ENCODE peak calls at places on chromosome 1, in ten cellular contexts. One of them, this sample, is unnamed.

GRCh38 chr1:84541679-84542078 is 32.6 kb downstream of the CTBS start:
- DNase-seq in WERI-Rb-1: no peak
- DNase-seq in astrocyte of the spinal cord: no peak
- DNase-seq in sigmoid colon: no peak
- DNase-seq in CD4-positive, alpha-beta T cell: no peak
- DNase-seq in nephron progenitor cell: no peak
- DNase-seq in CD8-positive, alpha-beta T cell: no peak
- DNase-seq in thoracic aorta: no peak
- DNase-seq in GM20000: no peak
- DNase-seq in IMR-90: no peak
- DNase-seq in this sample: no peak

GRCh38 chr1:21673277-21673780 is 4.2 kb upstream of the RAP1GAP start:
- DNase-seq in WERI-Rb-1: no peak
- DNase-seq in astrocyte of the spinal cord: peak
- DNase-seq in sigmoid colon: peak
- DNase-seq in CD4-positive, alpha-beta T cell: no peak
- DNase-seq in nephron progenitor cell: no peak
- DNase-seq in CD8-positive, alpha-beta T cell: no peak
- DNase-seq in thoracic aorta: no peak
- DNase-seq in GM20000: no peak
- DNase-seq in IMR-90: peak
- DNase-seq in this sample: no peak

GRCh38 chr1:187877220-187877619 is 1048.5 kb downstream of the PLA2G4A start:
- DNase-seq in WERI-Rb-1: no peak
- DNase-seq in astrocyte of the spinal cord: no peak
- DNase-seq in sigmoid colon: no peak
- DNase-seq in CD4-positive, alpha-beta T cell: no peak
- DNase-seq in nephron progenitor cell: no peak
- DNase-seq in CD8-positive, alpha-beta T cell: no peak
- DNase-seq in thoracic aorta: no peak
- DNase-seq in GM20000: no peak
- DNase-seq in IMR-90: no peak
- DNase-seq in this sample: no peak

GRCh38 chr1:177077006-177077405 is 87.5 kb downstream of the ASTN1 start:
- DNase-seq in WERI-Rb-1: no peak
- DNase-seq in astrocyte of the spinal cord: no peak
- DNase-seq in sigmoid colon: no peak
- DNase-seq in CD4-positive, alpha-beta T cell: no peak
- DNase-seq in nephron progenitor cell: no peak
- DNase-seq in CD8-positive, alpha-beta T cell: no peak
- DNase-seq in thoracic aorta: no peak
- DNase-seq in GM20000: no peak
- DNase-seq in IMR-90: no peak
- DNase-seq in this sample: no peak

GRCh38 chr1:101567582-101568189 is 330.9 kb downstream of the S1PR1 start:
- DNase-seq in WERI-Rb-1: peak
- DNase-seq in astrocyte of the spinal cord: peak
- DNase-seq in sigmoid colon: no peak
- DNase-seq in CD4-positive, alpha-beta T cell: peak
- DNase-seq in nephron progenitor cell: peak
- DNase-seq in CD8-positive, alpha-beta T cell: peak
- DNase-seq in thoracic aorta: no peak
- DNase-seq in GM20000: peak
- DNase-seq in IMR-90: peak
- DNase-seq in this sample: no peak

GRCh38 chr1:8155528-8156186 is 129.5 kb upstream of the ERRFI1 start:
- DNase-seq in WERI-Rb-1: no peak
- DNase-seq in astrocyte of the spinal cord: peak
- DNase-seq in sigmoid colon: no peak
- DNase-seq in CD4-positive, alpha-beta T cell: no peak
- DNase-seq in nephron progenitor cell: no peak
- DNase-seq in CD8-positive, alpha-beta T cell: no peak
- DNase-seq in thoracic aorta: no peak
- DNase-seq in GM20000: no peak
- DNase-seq in IMR-90: peak
- DNase-seq in this sample: no peak

GRCh38 chr1:54763814-54764131 is 550 bp downstream of the PARS2 start:
- DNase-seq in WERI-Rb-1: no peak
- DNase-seq in astrocyte of the spinal cord: no peak
- DNase-seq in sigmoid colon: no peak
- DNase-seq in CD4-positive, alpha-beta T cell: no peak
- DNase-seq in nephron progenitor cell: no peak
- DNase-seq in CD8-positive, alpha-beta T cell: no peak
- DNase-seq in thoracic aorta: no peak
- DNase-seq in GM20000: no peak
- DNase-seq in IMR-90: no peak
- DNase-seq in this sample: no peak

GRCh38 chr1:151819227-151819835 is 12.3 kb downstream of the RORC start:
- DNase-seq in WERI-Rb-1: no peak
- DNase-seq in astrocyte of the spinal cord: no peak
- DNase-seq in sigmoid colon: no peak
- DNase-seq in CD4-positive, alpha-beta T cell: no peak
- DNase-seq in nephron progenitor cell: no peak
- DNase-seq in CD8-positive, alpha-beta T cell: no peak
- DNase-seq in thoracic aorta: no peak
- DNase-seq in GM20000: no peak
- DNase-seq in IMR-90: no peak
- DNase-seq in this sample: no peak

GRCh38 chr1:115829023-115829674 is 11.8 kb downstream of the NHLH2 start:
- DNase-seq in WERI-Rb-1: peak
- DNase-seq in astrocyte of the spinal cord: peak
- DNase-seq in sigmoid colon: peak
- DNase-seq in CD4-positive, alpha-beta T cell: no peak
- DNase-seq in nephron progenitor cell: no peak
- DNase-seq in CD8-positive, alpha-beta T cell: no peak
- DNase-seq in thoracic aorta: no peak
- DNase-seq in GM20000: no peak
- DNase-seq in IMR-90: peak
- DNase-seq in this sample: peak

GRCh38 chr1:171257207-171258052 is 9.1 kb downstream of the FMO1 start:
- DNase-seq in WERI-Rb-1: no peak
- DNase-seq in astrocyte of the spinal cord: no peak
- DNase-seq in sigmoid colon: peak
- DNase-seq in CD4-positive, alpha-beta T cell: no peak
- DNase-seq in nephron progenitor cell: no peak
- DNase-seq in CD8-positive, alpha-beta T cell: no peak
- DNase-seq in thoracic aorta: no peak
- DNase-seq in GM20000: no peak
- DNase-seq in IMR-90: no peak
- DNase-seq in this sample: peak

GRCh38 chr1:109882288-109883245 is 28.1 kb upstream of the CSF1 start:
- DNase-seq in WERI-Rb-1: no peak
- DNase-seq in astrocyte of the spinal cord: no peak
- DNase-seq in sigmoid colon: no peak
- DNase-seq in CD4-positive, alpha-beta T cell: no peak
- DNase-seq in nephron progenitor cell: no peak
- DNase-seq in CD8-positive, alpha-beta T cell: no peak
- DNase-seq in thoracic aorta: no peak
- DNase-seq in GM20000: no peak
- DNase-seq in IMR-90: no peak
- DNase-seq in this sample: no peak

GRCh38 chr1:241109039-241109438 is 248.0 kb downstream of the RGS7 start:
- DNase-seq in WERI-Rb-1: no peak
- DNase-seq in astrocyte of the spinal cord: no peak
- DNase-seq in sigmoid colon: no peak
- DNase-seq in CD4-positive, alpha-beta T cell: no peak
- DNase-seq in nephron progenitor cell: no peak
- DNase-seq in CD8-positive, alpha-beta T cell: no peak
- DNase-seq in thoracic aorta: no peak
- DNase-seq in GM20000: no peak
- DNase-seq in IMR-90: no peak
- DNase-seq in this sample: no peak

GRCh38 chr1:160371346-160371631 is 4.4 kb downstream of the NHLH1 start:
- DNase-seq in WERI-Rb-1: no peak
- DNase-seq in astrocyte of the spinal cord: no peak
- DNase-seq in sigmoid colon: no peak
- DNase-seq in CD4-positive, alpha-beta T cell: no peak
- DNase-seq in nephron progenitor cell: no peak
- DNase-seq in CD8-positive, alpha-beta T cell: no peak
- DNase-seq in thoracic aorta: no peak
- DNase-seq in GM20000: no peak
- DNase-seq in IMR-90: no peak
- DNase-seq in this sample: no peak

GRCh38 chr1:2951856-2952255 is 69.4 kb upstream of the ACTRT2 start:
- DNase-seq in WERI-Rb-1: no peak
- DNase-seq in astrocyte of the spinal cord: no peak
- DNase-seq in sigmoid colon: peak
- DNase-seq in CD4-positive, alpha-beta T cell: no peak
- DNase-seq in nephron progenitor cell: no peak
- DNase-seq in CD8-positive, alpha-beta T cell: no peak
- DNase-seq in thoracic aorta: no peak
- DNase-seq in GM20000: no peak
- DNase-seq in IMR-90: no peak
- DNase-seq in this sample: no peak

GRCh38 chr1:34779962-34780361 is 1.1 kb upstream of the GJB3 start:
- DNase-seq in WERI-Rb-1: no peak
- DNase-seq in astrocyte of the spinal cord: no peak
- DNase-seq in sigmoid colon: peak
- DNase-seq in CD4-positive, alpha-beta T cell: no peak
- DNase-seq in nephron progenitor cell: no peak
- DNase-seq in CD8-positive, alpha-beta T cell: no peak
- DNase-seq in thoracic aorta: no peak
- DNase-seq in GM20000: no peak
- DNase-seq in IMR-90: no peak
- DNase-seq in this sample: no peak

GRCh38 chr1:34779526-34779925 is 1.5 kb upstream of the GJB3 start:
- DNase-seq in WERI-Rb-1: no peak
- DNase-seq in astrocyte of the spinal cord: no peak
- DNase-seq in sigmoid colon: peak
- DNase-seq in CD4-positive, alpha-beta T cell: no peak
- DNase-seq in nephron progenitor cell: no peak
- DNase-seq in CD8-positive, alpha-beta T cell: no peak
- DNase-seq in thoracic aorta: no peak
- DNase-seq in GM20000: no peak
- DNase-seq in IMR-90: no peak
- DNase-seq in this sample: no peak

GRCh38 chr1:34781071-34781843 is at the start of gene GJB3:
- DNase-seq in WERI-Rb-1: no peak
- DNase-seq in astrocyte of the spinal cord: no peak
- DNase-seq in sigmoid colon: peak
- DNase-seq in CD4-positive, alpha-beta T cell: no peak
- DNase-seq in nephron progenitor cell: peak
- DNase-seq in CD8-positive, alpha-beta T cell: no peak
- DNase-seq in thoracic aorta: no peak
- DNase-seq in GM20000: no peak
- DNase-seq in IMR-90: no peak
- DNase-seq in this sample: no peak

GRCh38 chr1:34780528-34780927 is 486 bp upstream of the GJB3 start:
- DNase-seq in WERI-Rb-1: no peak
- DNase-seq in astrocyte of the spinal cord: no peak
- DNase-seq in sigmoid colon: peak
- DNase-seq in CD4-positive, alpha-beta T cell: no peak
- DNase-seq in nephron progenitor cell: no peak
- DNase-seq in CD8-positive, alpha-beta T cell: no peak
- DNase-seq in thoracic aorta: no peak
- DNase-seq in GM20000: no peak
- DNase-seq in IMR-90: no peak
- DNase-seq in this sample: no peak

GRCh38 chr1:34781844-34782391 is 904 bp downstream of the GJB3 start:
- DNase-seq in WERI-Rb-1: no peak
- DNase-seq in astrocyte of the spinal cord: no peak
- DNase-seq in sigmoid colon: peak
- DNase-seq in CD4-positive, alpha-beta T cell: no peak
- DNase-seq in nephron progenitor cell: no peak
- DNase-seq in CD8-positive, alpha-beta T cell: no peak
- DNase-seq in thoracic aorta: no peak
- DNase-seq in GM20000: no peak
- DNase-seq in IMR-90: no peak
- DNase-seq in this sample: no peak
- TF ChIP-seq CTCF in WERI-Rb-1: peak
- TF ChIP-seq CTCF in astrocyte of the spinal cord: no peak
- TF ChIP-seq CTCF in sigmoid colon: no peak
- TF ChIP-seq CTCF in CD4-positive, alpha-beta T cell: no peak
- TF ChIP-seq CTCF in nephron progenitor cell: no peak
- TF ChIP-seq CTCF in CD8-positive, alpha-beta T cell: no peak
- TF ChIP-seq CTCF in thoracic aorta: no peak
- TF ChIP-seq CTCF in GM20000: no peak
- TF ChIP-seq CTCF in IMR-90: no peak
- TF ChIP-seq CTCF in this sample: no peak

DNA sequence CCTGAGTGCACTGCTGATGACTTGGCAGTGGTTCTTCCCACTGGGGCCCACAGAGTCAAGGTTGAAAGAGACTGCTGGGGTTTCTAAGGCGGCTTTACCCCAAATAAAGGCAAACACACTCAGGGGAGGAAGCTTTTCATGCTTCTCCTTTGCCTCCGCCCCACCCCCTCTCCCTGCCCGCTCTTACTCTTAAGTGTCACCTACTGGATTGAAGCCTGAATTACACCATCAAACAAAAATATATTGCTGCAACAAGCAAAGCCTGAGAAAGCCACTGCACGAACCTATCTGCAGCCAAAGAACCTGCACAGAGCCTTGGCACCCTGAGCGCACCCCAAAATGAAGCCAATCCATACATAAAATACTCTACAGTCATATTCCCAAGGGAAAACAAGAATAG is 63.1 kb downstream of the PTGFR start:
- DNase-seq in WERI-Rb-1: peak
- DNase-seq in astrocyte of the spinal cord: no peak
- DNase-seq in sigmoid colon: no peak
- DNase-seq in CD4-positive, alpha-beta T cell: no peak
- DNase-seq in nephron progenitor cell: no peak
- DNase-seq in CD8-positive, alpha-beta T cell: no peak
- DNase-seq in thoracic aorta: no peak
- DNase-seq in GM20000: peak
- DNase-seq in IMR-90: no peak
- DNase-seq in this sample: no peak
- TF ChIP-seq CTCF in WERI-Rb-1: no peak
- TF ChIP-seq CTCF in astrocyte of the spinal cord: peak
- TF ChIP-seq CTCF in sigmoid colon: no peak
- TF ChIP-seq CTCF in CD4-positive, alpha-beta T cell: no peak
- TF ChIP-seq CTCF in nephron progenitor cell: no peak
- TF ChIP-seq CTCF in CD8-positive, alpha-beta T cell: no peak
- TF ChIP-seq CTCF in thoracic aorta: no peak
- TF ChIP-seq CTCF in GM20000: no peak
- TF ChIP-seq CTCF in IMR-90: no peak
- TF ChIP-seq CTCF in this sample: no peak

GRCh38 chr1:159211331-159212136 is 6.9 kb downstream of the ACKR1 start:
- DNase-seq in WERI-Rb-1: peak
- DNase-seq in astrocyte of the spinal cord: no peak
- DNase-seq in sigmoid colon: no peak
- DNase-seq in CD4-positive, alpha-beta T cell: no peak
- DNase-seq in nephron progenitor cell: peak
- DNase-seq in CD8-positive, alpha-beta T cell: peak
- DNase-seq in thoracic aorta: no peak
- DNase-seq in GM20000: peak
- DNase-seq in IMR-90: peak
- DNase-seq in this sample: no peak
- TF ChIP-seq CTCF in WERI-Rb-1: peak
- TF ChIP-seq CTCF in astrocyte of the spinal cord: peak
- TF ChIP-seq CTCF in sigmoid colon: no peak
- TF ChIP-seq CTCF in CD4-positive, alpha-beta T cell: peak
- TF ChIP-seq CTCF in nephron progenitor cell: peak
- TF ChIP-seq CTCF in CD8-positive, alpha-beta T cell: peak
- TF ChIP-seq CTCF in thoracic aorta: peak
- TF ChIP-seq CTCF in GM20000: peak
- TF ChIP-seq CTCF in IMR-90: peak
- TF ChIP-seq CTCF in this sample: no peak

DNA sequence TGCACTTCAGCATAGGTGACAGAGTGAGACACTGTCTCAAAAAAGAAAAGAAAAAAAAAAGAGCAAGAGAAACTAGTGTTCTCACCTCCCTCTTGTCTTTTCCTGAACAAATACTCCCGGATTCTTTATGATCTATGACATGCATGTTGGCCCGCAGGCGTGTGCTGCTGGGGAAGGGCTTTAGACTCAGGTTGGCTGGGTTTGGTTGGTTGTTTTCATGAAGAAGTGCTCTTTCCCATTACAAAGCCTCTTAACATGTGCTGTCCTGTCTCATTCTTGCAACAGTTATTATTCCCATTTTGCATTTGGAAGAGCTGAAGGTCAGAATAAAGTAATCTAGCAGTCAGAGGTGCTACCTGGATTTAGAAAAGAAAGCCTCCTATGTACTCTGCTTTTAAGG is 79.5 kb downstream of the TRABD2B start:
- DNase-seq in WERI-Rb-1: no peak
- DNase-seq in astrocyte of the spinal cord: no peak
- DNase-seq in sigmoid colon: no peak
- DNase-seq in CD4-positive, alpha-beta T cell: no peak
- DNase-seq in nephron progenitor cell: no peak
- DNase-seq in CD8-positive, alpha-beta T cell: no peak
- DNase-seq in thoracic aorta: no peak
- DNase-seq in GM20000: no peak
- DNase-seq in IMR-90: no peak
- DNase-seq in this sample: no peak
- TF ChIP-seq CTCF in WERI-Rb-1: no peak
- TF ChIP-seq CTCF in astrocyte of the spinal cord: no peak
- TF ChIP-seq CTCF in sigmoid colon: no peak
- TF ChIP-seq CTCF in CD4-positive, alpha-beta T cell: no peak
- TF ChIP-seq CTCF in nephron progenitor cell: no peak
- TF ChIP-seq CTCF in CD8-positive, alpha-beta T cell: no peak
- TF ChIP-seq CTCF in thoracic aorta: no peak
- TF ChIP-seq CTCF in GM20000: no peak
- TF ChIP-seq CTCF in IMR-90: no peak
- TF ChIP-seq CTCF in this sample: no peak